ENCODE peak calls at places on chromosome 5, in six cellular contexts. W, G, I, X, T and F are unnamed samples.

GRCh38 chr5:91311697-91312501 is 71.2 kb downstream of the ARRDC3 start:
- DNase-seq in X (peak), G (peak), W (peak), T (peak), I (peak), F (no peak)

GRCh38 chr5:591746-592145 is 20.4 kb upstream of the CEP72 start:
- DNase-seq in X (no peak), W (no peak), G (no peak), I (no peak), T (no peak), F (no peak)

GRCh38 chr5:131532016-131532640 is 102.9 kb downstream of the RAPGEF6 start:
- DNase-seq in I (no peak), G (no peak), X (no peak), T (no peak), W (peak), F (no peak)

GRCh38 chr5:32506809-32507208 is 62.3 kb upstream of the ZFR start:
- DNase-seq in G (no peak), I (no peak), T (no peak), W (no peak), X (no peak), F (no peak)

GRCh38 chr5:58133631-58134296 is 326.1 kb downstream of the PLK2 start:
- DNase-seq in I (no peak), G (no peak), T (no peak), X (no peak), W (peak), F (no peak)

GRCh38 chr5:116453920-116454319 is 120.7 kb downstream of the SEMA6A start:
- DNase-seq in I (no peak), W (no peak), G (no peak), X (no peak), T (no peak), F (no peak)

GRCh38 chr5:154521756-154522155 is 43.7 kb upstream of the HAND1 start:
- DNase-seq in W (no peak), I (no peak), X (no peak), T (no peak), G (no peak), F (no peak)

GRCh38 chr5:54975701-54976100 is 9.7 kb downstream of the ESM1 start:
- DNase-seq in W (peak), G (no peak), I (no peak), X (no peak), T (no peak), F (no peak)

GRCh38 chr5:56900395-56900794 is 9.0 kb upstream of the SETD9 start:
- DNase-seq in X (peak), I (no peak), T (no peak), W (peak), G (no peak), F (no peak)

GRCh38 chr5:165139262-165139661 is 1633.8 kb downstream of the MAT2B start:
- DNase-seq in X (no peak), G (no peak), T (no peak), I (no peak), W (no peak), F (no peak)

GRCh38 chr5:167050568-167051214 is 1240.8 kb upstream of the WWC1 start:
- DNase-seq in I (no peak), W (peak), G (no peak), X (no peak), T (no peak), F (no peak)

GRCh38 chr5:21688655-21689054 is 1164.5 kb downstream of the CDH12 start:
- DNase-seq in X (no peak), G (no peak), T (no peak), I (no peak), W (no peak), F (no peak)

GRCh38 chr5:38878391-38879090 is 32.7 kb downstream of the OSMR start:
- DNase-seq in G (no peak), X (no peak), W (no peak), I (no peak), T (no peak), F (no peak)

GRCh38 chr5:141811287-141812155 is 66.7 kb downstream of the PCDH1 start:
- DNase-seq in X (peak), T (peak), I (peak), G (no peak), W (no peak), F (peak)

GRCh38 chr5:746258-746761 is 38.2 kb downstream of the ZDHHC11B start:
- DNase-seq in G (no peak), I (no peak), T (no peak), W (no peak), X (no peak), F (no peak)

GRCh38 chr5:97909541-97909940 is 726.5 kb upstream of the RIOK2 start:
- DNase-seq in I (no peak), X (no peak), G (no peak), W (no peak), T (no peak), F (no peak)

GRCh38 chr5:156475831-156476551 is 149.0 kb downstream of the SGCD start:
- DNase-seq in W (no peak), T (peak), G (peak), X (no peak), I (no peak), F (no peak)

GRCh38 chr5:123805300-123805699 is 293.3 kb downstream of the CSNK1G3 start:
- DNase-seq in X (no peak), T (no peak), W (no peak), G (no peak), I (no peak), F (no peak)

GRCh38 chr5:81708889-81709288 is 42.0 kb downstream of the SSBP2 start:
- DNase-seq in I (no peak), G (no peak), T (no peak), X (no peak), W (no peak), F (no peak)

DNA sequence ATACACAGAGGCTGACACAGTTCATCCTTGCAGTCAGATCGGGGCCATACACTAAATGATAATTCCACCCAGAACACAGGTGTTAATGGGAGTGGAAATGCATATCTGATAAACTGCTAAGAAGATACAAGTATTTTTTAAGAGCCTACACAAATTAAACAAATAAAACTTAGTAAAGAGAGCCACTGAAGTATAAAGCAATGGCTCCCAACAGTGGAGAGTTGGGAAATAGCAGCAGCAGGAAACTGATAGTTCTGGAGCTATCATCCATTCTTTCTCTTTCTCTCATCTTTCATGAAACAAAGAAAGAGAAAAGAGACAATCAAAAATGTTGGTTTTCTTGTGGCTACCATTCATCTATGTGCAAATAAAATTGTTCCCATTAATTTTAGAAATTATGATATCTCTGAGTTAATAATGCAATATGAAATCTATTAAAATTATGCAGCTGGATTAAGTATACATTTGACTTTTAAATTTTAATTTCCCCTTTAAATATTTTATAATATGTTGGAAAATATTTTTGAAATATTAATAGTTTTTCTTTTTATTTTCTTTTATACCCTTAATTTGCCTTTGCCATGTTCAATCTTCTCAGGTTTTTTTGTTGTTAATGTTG is 120.8 kb downstream of the EMB start:
- DNase-seq in W (no peak), T (no peak), G (no peak), X (no peak), I (no peak), F (no peak)
- TF ChIP-seq CTCF in W (no peak), T (no peak), G (no peak), X (peak), I (no peak), F (no peak)

DNA sequence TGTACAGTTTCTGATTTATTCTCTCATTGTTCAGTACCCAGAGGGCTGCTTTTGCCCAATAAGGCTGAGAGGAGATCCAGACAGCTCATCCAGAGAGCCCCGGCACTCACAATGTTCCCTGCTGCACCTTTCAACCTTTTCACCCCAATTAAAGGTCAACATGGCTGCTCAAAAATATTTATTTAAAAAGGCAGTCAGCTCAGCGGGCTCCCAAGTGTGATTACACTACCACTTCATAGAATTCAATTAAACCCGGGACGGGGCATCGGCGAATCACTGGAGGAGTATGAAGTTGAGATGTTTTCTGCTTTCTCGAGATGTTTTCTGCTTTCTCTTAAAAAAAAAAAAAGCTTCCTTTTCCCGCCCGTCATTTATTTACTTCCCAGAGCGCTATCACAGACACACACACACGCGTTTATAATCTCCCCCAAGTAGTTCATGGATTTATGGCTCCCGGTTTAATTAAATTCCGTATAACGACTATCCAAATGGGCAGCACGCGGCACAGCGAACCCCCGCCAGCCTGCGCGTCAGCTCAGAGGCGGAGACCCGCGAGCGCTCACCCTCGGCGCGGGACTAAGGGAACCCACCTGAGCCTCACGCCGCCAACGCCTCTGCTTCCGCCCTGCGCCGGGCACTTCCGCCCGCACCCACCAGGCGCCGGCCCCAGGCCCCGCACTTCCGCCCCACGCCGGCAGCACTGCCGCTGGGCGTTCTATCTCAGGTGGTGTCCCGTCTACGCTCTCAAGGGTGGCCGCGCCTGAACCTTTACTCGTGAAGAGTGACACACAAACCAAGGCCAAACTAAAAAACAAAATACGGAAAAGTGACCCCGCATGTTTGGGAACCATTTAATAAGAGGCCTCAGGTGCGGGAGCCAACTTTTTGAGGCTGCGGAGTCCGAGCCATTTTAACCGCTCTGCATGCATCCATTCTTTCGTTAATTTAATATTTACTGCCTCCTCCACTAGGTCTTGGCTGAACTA is at the start of gene C5orf63:
- DNase-seq in G (peak), T (peak), X (peak), I (peak), W (peak), F (no peak)
- TF ChIP-seq CTCF in G (peak), T (no peak), X (no peak), I (no peak), W (no peak), F (peak)

DNA sequence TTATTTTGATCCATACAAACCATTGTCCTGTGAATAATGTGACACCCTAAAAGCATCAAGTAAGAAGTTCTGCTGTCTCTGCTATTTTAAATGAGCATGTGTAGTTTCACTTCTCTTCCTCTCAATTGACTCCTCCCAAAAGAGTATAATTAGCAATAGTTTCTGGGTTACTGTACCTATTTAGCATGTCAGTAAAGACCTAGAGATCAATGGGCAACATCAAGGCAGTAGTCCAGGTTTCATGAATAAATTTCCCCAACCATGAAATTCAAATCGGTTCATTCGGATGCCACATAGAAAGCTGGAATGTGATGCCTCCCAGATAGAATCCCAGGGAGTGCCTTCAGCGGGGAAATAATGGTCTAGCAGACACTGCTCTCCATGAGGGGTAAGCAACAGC is 1106.8 kb upstream of the SEMA6A start:
- DNase-seq in G (no peak), T (no peak), I (no peak), W (no peak), X (no peak), F (no peak)
- TF ChIP-seq CTCF in G (no peak), T (no peak), I (no peak), W (no peak), X (no peak), F (no peak)

GRCh38 chr5:113806823-113807222 is 293.3 kb downstream of the YTHDC2 start:
- DNase-seq in W (no peak), G (no peak), I (no peak), T (peak), X (no peak), F (no peak)

GRCh38 chr5:113804943-113805342 is 291.4 kb downstream of the YTHDC2 start:
- DNase-seq in G (no peak), I (no peak), T (no peak), W (no peak), X (no peak), F (no peak)

GRCh38 chr5:113804264-113804663 is 290.8 kb downstream of the YTHDC2 start:
- DNase-seq in X (no peak), I (no peak), T (no peak), W (no peak), G (no peak), F (no peak)

GRCh38 chr5:113807384-113808053 is 294.0 kb downstream of the YTHDC2 start:
- DNase-seq in X (no peak), G (no peak), W (no peak), I (no peak), T (peak), F (no peak)

DNA sequence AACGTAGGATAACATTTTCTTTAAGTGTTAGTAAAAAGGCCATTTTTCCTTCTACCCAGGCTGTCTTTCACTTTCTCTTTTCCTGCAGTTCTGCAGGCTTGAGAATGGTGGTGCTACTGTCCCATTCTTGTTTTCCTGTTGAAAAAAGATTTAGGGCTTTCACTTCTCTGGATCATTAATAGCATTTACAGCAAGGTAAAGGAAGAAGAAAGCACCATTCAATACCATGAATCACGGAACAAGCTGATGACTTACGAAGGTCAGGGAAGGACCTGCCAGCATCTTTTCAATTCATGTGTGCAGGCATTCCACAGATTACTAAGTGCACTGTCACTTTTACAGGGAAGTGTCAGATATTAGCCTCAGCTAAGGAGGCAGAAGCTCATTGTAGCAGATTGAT is 292.8 kb downstream of the YTHDC2 start:
- DNase-seq in G (no peak), X (no peak), T (no peak), W (peak), I (no peak), F (no peak)
- TF ChIP-seq CTCF in G (peak), X (no peak), T (no peak), W (peak), I (no peak), F (peak)

DNA sequence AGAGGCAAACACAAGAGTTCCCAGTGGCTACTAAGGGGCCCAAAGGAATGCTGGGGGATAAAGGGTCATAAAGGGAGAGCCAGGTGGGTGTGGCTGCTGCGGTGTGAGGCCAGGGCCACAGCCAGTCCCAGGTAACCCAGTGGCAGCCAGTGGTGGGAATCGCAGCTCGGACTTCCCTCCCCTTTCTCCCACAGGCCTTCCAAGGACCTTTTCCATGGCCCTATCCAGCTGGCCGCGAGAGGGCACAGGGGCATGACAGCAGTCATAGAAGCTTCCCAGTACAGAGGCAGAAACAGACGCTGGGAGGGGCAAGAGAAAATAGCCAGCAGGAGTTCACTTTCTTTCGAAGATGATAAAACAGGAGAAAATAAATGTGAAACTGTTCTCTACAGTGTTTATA is 257.6 kb downstream of the SEMA5A start:
- DNase-seq in X (no peak), G (peak), W (no peak), T (no peak), I (no peak), F (no peak)
- TF ChIP-seq CTCF in X (no peak), G (peak), W (no peak), T (no peak), I (no peak), F (no peak)

DNA sequence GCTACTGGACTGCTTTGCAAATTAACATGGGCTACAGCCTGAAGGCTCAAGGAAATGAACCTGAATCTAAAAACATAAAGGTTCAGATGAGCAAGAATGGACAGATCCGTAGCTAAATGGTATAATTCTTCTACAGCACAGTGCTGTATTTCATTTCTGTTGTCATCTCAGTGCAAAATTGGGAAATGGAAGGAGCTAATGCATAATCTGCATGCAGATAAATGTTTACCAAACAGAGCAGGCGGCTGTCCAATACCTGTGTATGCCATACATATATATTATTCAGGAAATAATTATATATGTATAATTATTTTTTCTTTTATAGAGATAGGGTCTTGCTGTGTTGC is 4.3 kb upstream of the HSPA9 start:
- DNase-seq in G (no peak), W (no peak), T (no peak), I (no peak), X (no peak), F (no peak)
- TF ChIP-seq CTCF in G (no peak), W (no peak), T (no peak), I (no peak), X (no peak), F (no peak)